ENCODE peak calls at places on chromosomes 6 and 20, in four cellular contexts. One of them, this sample, is unnamed.

GRCh38 chr6:37576336-37576737 is 76.6 kb upstream of the CCDC167 start:
- DNase-seq in heart left ventricle: no peak
- DNase-seq in tibial nerve: no peak
- DNase-seq in body of pancreas: no peak
- DNase-seq in this sample: peak

GRCh38 chr20:62354811-62355341 is 12.2 kb downstream of the LAMA5 start:
- DNase-seq in heart left ventricle: peak
- DNase-seq in body of pancreas: no peak
- DNase-seq in tibial nerve: no peak
- DNase-seq in this sample: peak

GRCh38 chr20:51541189-51542032 is 1.1 kb downstream of the NFATC2 start:
- DNase-seq in tibial nerve: peak
- DNase-seq in body of pancreas: peak
- DNase-seq in heart left ventricle: peak
- DNase-seq in this sample: no peak

GRCh38 chr20:36408219-36408618 is 102.1 kb downstream of the DLGAP4 start:
- DNase-seq in tibial nerve: no peak
- DNase-seq in heart left ventricle: no peak
- DNase-seq in body of pancreas: peak
- DNase-seq in this sample: peak

GRCh38 chr6:16139541-16139940 is 10.7 kb downstream of the MYLIP start:
- DNase-seq in tibial nerve: no peak
- DNase-seq in body of pancreas: no peak
- DNase-seq in heart left ventricle: no peak
- DNase-seq in this sample: no peak

GRCh38 chr6:155647354-155647753 is 191.7 kb upstream of the NOX3 start:
- DNase-seq in tibial nerve: no peak
- DNase-seq in body of pancreas: no peak
- DNase-seq in heart left ventricle: no peak
- DNase-seq in this sample: no peak

GRCh38 chr20:44615876-44616603 is 33.7 kb downstream of the PKIG start:
- DNase-seq in body of pancreas: no peak
- DNase-seq in tibial nerve: no peak
- DNase-seq in heart left ventricle: no peak
- DNase-seq in this sample: no peak

GRCh38 chr20:33694666-33695065 is 8.5 kb upstream of the E2F1 start:
- DNase-seq in heart left ventricle: no peak
- DNase-seq in body of pancreas: no peak
- DNase-seq in tibial nerve: no peak
- DNase-seq in this sample: no peak

GRCh38 chr20:48875914-48876240 is 45.6 kb upstream of the ARFGEF2 start:
- DNase-seq in tibial nerve: no peak
- DNase-seq in heart left ventricle: no peak
- DNase-seq in body of pancreas: no peak
- DNase-seq in this sample: peak

GRCh38 chr20:60249436-60249835 is 291.2 kb downstream of the CDH26 start:
- DNase-seq in tibial nerve: no peak
- DNase-seq in heart left ventricle: no peak
- DNase-seq in body of pancreas: no peak
- DNase-seq in this sample: no peak

GRCh38 chr20:18164356-18164755 is 26.7 kb downstream of the KAT14 start:
- DNase-seq in tibial nerve: no peak
- DNase-seq in heart left ventricle: no peak
- DNase-seq in body of pancreas: no peak
- DNase-seq in this sample: no peak

GRCh38 chr6:169332250-169332649 is 78.6 kb upstream of the THBS2 start:
- DNase-seq in heart left ventricle: no peak
- DNase-seq in tibial nerve: no peak
- DNase-seq in body of pancreas: no peak
- DNase-seq in this sample: no peak

GRCh38 chr6:169324661-169325459 is 71.2 kb upstream of the THBS2 start:
- DNase-seq in heart left ventricle: no peak
- DNase-seq in body of pancreas: no peak
- DNase-seq in tibial nerve: no peak
- DNase-seq in this sample: no peak

GRCh38 chr6:169326067-169326799 is 72.6 kb upstream of the THBS2 start:
- DNase-seq in heart left ventricle: no peak
- DNase-seq in body of pancreas: no peak
- DNase-seq in tibial nerve: no peak
- DNase-seq in this sample: peak

GRCh38 chr6:169324086-169324485 is 70.4 kb upstream of the THBS2 start:
- DNase-seq in heart left ventricle: no peak
- DNase-seq in body of pancreas: no peak
- DNase-seq in tibial nerve: no peak
- DNase-seq in this sample: no peak

GRCh38 chr6:169328112-169328801 is 74.6 kb upstream of the THBS2 start:
- DNase-seq in body of pancreas: no peak
- DNase-seq in tibial nerve: no peak
- DNase-seq in heart left ventricle: no peak
- DNase-seq in this sample: no peak
- TF ChIP-seq CTCF in body of pancreas: no peak
- TF ChIP-seq CTCF in tibial nerve: no peak
- TF ChIP-seq CTCF in heart left ventricle: no peak
- TF ChIP-seq CTCF in this sample: no peak

GRCh38 chr20:22796465-22797077 is 212.2 kb upstream of the FOXA2 start:
- DNase-seq in heart left ventricle: no peak
- DNase-seq in body of pancreas: no peak
- DNase-seq in tibial nerve: no peak
- DNase-seq in this sample: no peak
- H3K27ac ChIP-seq in heart left ventricle: peak
- H3K27ac ChIP-seq in body of pancreas: no peak
- H3K27ac ChIP-seq in tibial nerve: peak
- H3K27ac ChIP-seq in this sample: no peak

DNA sequence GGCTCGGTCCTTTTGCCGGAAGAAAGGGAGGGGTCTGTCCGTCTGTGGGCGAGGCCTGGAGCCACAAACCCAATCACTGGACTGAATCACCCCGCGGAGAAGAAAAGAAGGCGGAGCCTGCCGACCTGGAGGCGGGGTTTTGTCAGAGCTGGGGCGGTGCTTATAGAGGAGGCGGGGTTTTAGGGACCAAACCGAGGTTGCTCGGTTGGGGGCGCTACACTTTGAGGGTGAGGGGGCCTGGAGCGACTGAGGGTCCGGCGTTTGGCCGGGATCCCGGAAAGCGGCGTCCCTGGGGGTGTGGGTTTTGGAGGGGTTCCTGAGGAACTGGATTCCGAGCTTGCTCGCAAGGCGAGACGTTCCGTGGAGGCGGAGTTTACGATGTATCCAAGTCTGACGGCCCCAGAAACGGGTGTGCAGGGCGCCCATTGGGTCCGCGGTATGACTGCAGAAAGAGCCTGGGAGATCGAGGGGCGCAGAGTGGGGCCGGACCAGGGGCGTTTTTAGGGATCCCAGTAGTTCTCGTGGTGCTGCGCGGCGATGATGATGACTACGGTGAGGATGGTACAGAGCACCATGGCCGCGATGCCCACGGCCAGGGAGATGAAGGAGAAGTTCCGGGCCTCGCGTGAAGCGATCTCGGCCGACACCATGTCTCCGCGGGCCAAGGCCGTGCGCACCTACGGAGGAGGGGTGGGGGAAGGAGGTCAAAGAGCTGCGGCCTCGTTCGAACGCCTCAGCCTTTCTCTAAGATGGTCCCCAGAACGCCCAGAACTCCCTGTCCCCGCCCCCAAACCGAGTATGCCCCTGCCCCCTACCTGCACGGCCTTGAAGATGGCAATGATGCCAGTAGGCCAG is 2.8 kb downstream of the PRRT1 start:
- DNase-seq in tibial nerve: no peak
- DNase-seq in heart left ventricle: peak
- DNase-seq in body of pancreas: peak
- DNase-seq in this sample: no peak
- TF ChIP-seq CTCF in tibial nerve: no peak
- TF ChIP-seq CTCF in heart left ventricle: peak
- TF ChIP-seq CTCF in body of pancreas: peak
- TF ChIP-seq CTCF in this sample: no peak

DNA sequence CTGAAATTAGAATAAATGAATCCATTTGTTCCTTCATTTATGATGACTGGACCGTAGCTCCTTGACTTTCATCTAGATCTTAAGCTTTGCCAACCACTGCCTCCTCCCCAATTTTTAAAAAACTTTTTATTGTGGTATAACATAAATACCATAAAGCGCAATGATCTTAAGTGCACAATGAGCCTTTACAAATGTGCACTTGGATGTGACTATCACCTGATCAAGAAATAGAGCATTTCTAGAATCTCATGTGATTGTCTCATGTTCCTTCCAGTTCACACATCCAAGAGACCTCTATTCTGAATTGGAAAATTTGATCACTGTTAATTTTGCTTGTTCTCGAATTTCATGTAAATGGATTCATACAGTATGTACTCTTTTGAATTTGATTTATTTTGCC is 442.1 kb downstream of the CDKAL1 start:
- DNase-seq in heart left ventricle: no peak
- DNase-seq in tibial nerve: no peak
- DNase-seq in body of pancreas: no peak
- DNase-seq in this sample: no peak
- H3K27ac ChIP-seq in heart left ventricle: no peak
- H3K27ac ChIP-seq in tibial nerve: no peak
- H3K27ac ChIP-seq in body of pancreas: no peak
- H3K27ac ChIP-seq in this sample: no peak

GRCh38 chr6:160252073-160252809 is 6.4 kb downstream of the SLC22A2 start:
- DNase-seq in tibial nerve: no peak
- DNase-seq in body of pancreas: no peak
- DNase-seq in heart left ventricle: no peak
- DNase-seq in this sample: no peak

GRCh38 chr6:160253242-160253641 is 5.4 kb downstream of the SLC22A2 start:
- DNase-seq in body of pancreas: no peak
- DNase-seq in tibial nerve: no peak
- DNase-seq in heart left ventricle: no peak
- DNase-seq in this sample: no peak

GRCh38 chr6:160256445-160256844 is 2.2 kb downstream of the SLC22A2 start:
- DNase-seq in heart left ventricle: no peak
- DNase-seq in tibial nerve: no peak
- DNase-seq in body of pancreas: no peak
- DNase-seq in this sample: no peak

GRCh38 chr6:160253714-160254113 is 4.9 kb downstream of the SLC22A2 start:
- DNase-seq in body of pancreas: no peak
- DNase-seq in tibial nerve: no peak
- DNase-seq in heart left ventricle: no peak
- DNase-seq in this sample: no peak

GRCh38 chr6:160254467-160255312 is 3.9 kb downstream of the SLC22A2 start:
- DNase-seq in heart left ventricle: no peak
- DNase-seq in tibial nerve: no peak
- DNase-seq in body of pancreas: peak
- DNase-seq in this sample: no peak
- TF ChIP-seq CTCF in heart left ventricle: no peak
- TF ChIP-seq CTCF in tibial nerve: no peak
- TF ChIP-seq CTCF in body of pancreas: peak
- TF ChIP-seq CTCF in this sample: no peak

DNA sequence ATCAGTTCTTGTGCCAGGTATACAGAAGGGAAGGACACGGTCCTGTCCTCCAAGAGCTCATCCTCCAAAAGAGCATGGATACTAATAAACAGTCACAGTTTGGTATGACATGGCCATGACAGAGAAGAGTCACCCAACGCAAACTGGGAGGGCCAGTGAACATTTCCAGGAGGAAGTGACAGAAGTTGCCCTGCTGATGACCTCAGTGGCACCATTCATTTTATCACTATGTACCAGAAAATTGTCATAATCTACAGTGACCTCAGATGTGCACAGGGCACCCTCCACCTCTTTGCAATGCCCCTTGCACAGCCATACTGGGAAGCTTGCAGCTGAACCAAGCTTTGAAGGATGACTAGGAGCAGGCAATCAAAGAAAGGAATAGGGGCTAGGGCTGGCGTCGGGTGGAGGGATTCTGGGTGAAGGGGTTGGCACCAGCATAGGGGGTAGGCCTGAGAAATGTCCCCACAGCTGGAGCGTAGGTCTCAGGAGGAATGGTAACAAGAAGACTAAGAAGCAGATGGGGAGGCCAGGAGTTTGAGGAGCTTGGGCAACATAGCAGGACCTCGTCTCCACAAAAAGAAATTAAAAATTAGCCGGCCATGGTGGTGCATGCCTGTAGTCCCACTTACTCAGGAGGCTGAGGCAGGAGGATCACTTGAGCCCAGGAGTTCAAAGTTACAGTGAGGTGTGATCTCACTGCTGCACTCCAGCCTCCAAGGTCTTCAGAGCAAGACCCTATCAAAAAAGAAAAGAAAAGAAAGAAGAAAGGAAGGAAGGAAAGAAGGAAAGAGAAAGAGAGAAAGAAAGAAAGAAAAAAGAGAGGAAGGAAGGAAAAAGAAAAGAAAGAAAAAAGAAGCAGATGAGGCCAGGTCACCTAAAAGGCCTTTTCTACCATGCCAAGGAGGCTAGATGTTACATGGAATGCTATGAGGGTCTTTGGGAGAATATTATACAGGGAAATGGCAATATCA is 65.3 kb upstream of the SNX9 start:
- DNase-seq in body of pancreas: no peak
- DNase-seq in tibial nerve: no peak
- DNase-seq in heart left ventricle: no peak
- DNase-seq in this sample: no peak
- H3K27ac ChIP-seq in body of pancreas: no peak
- H3K27ac ChIP-seq in tibial nerve: no peak
- H3K27ac ChIP-seq in heart left ventricle: no peak
- H3K27ac ChIP-seq in this sample: no peak

This sample was measured in WERI-Rb-1.